ENCODE peak calls at places on chromosomes 6 and 20, in four cellular contexts. I is glutamatergic neuron, G is omental fat pad, W is Calu3. R is an unnamed sample.

GRCh38 chr6:170026272-170027110 is 264.4 kb downstream of the DLL1 start:
- DNase-seq in I (no peak), G (no peak), W (peak), R (no peak)

GRCh38 chr20:7094438-7094997 is 327.0 kb downstream of the BMP2 start:
- DNase-seq in I (peak), G (no peak), W (peak), R (no peak)

GRCh38 chr6:170371588-170371987 is 65.0 kb downstream of the FAM120B start:
- DNase-seq in I (peak), G (no peak), W (no peak), R (no peak)

GRCh38 chr6:136016228-136017225 is 165.0 kb downstream of the PDE7B start:
- DNase-seq in I (no peak), G (no peak), W (no peak), R (no peak)

GRCh38 chr20:53736757-53737403 is 143.2 kb upstream of the ZNF217 start:
- DNase-seq in I (no peak), G (no peak), W (peak), R (no peak)

GRCh38 chr6:14567031-14567430 is 449.5 kb downstream of the CD83 start:
- DNase-seq in I (no peak), G (no peak), W (no peak), R (no peak)

GRCh38 chr6:113758725-113759576 is 98.2 kb upstream of the MARCKS start:
- DNase-seq in I (no peak), G (no peak), W (no peak), R (no peak)

GRCh38 chr6:36120979-36121706 is 9.2 kb upstream of the MAPK13 start:
- DNase-seq in I (no peak), G (no peak), W (peak), R (no peak)

GRCh38 chr6:81265106-81265505 is 487.4 kb downstream of the TENT5A start:
- DNase-seq in I (no peak), G (no peak), W (no peak), R (peak)

GRCh38 chr6:161222706-161223234 is 51.1 kb downstream of the AGPAT4 start:
- DNase-seq in I (no peak), G (no peak), W (no peak), R (no peak)

GRCh38 chr6:118649918-118650499 is 1.4 kb downstream of the CEP85L start:
- DNase-seq in I (no peak), G (no peak), W (no peak), R (no peak)

GRCh38 chr6:85469276-85470022 is 19.6 kb downstream of the NT5E start:
- DNase-seq in I (no peak), G (no peak), W (no peak), R (no peak)

GRCh38 chr6:148507774-148508173 is 165.1 kb downstream of the SASH1 start:
- DNase-seq in I (no peak), G (no peak), W (no peak), R (no peak)

GRCh38 chr20:62765021-62765420 is 31.3 kb upstream of the MRGBP start:
- DNase-seq in I (peak), G (no peak), W (no peak), R (no peak)

GRCh38 chr6:63509652-63510352 is 62.5 kb upstream of the LOC128125822 start:
- DNase-seq in I (no peak), G (no peak), W (no peak), R (no peak)